ENCODE peak calls at places on chromosomes 6 and 20, in seven cellular contexts. L, G, X, F, Q, E and B are unnamed samples.

GRCh38 chr20:32444474-32445220 is 86.5 kb downstream of the ASXL1 start:
- DNase-seq in L (no peak), G (no peak), X (peak), F (no peak), Q (no peak), E (no peak), B (no peak)

GRCh38 chr20:45938727-45939438 is 4.4 kb downstream of the PCIF1 start:
- DNase-seq in L (no peak), G (no peak), X (no peak), F (no peak), Q (no peak), E (no peak), B (no peak)

GRCh38 chr6:3333263-3333662 is 74.5 kb downstream of the PSMG4 start:
- DNase-seq in L (no peak), G (no peak), X (no peak), F (no peak), Q (no peak), E (no peak), B (no peak)

GRCh38 chr20:61744691-61745396 is 320.8 kb downstream of the TAF4 start:
- DNase-seq in L (no peak), G (no peak), X (no peak), F (no peak), Q (no peak), E (no peak), B (peak)

GRCh38 chr20:57544838-57545564 is 15.9 kb upstream of the PCK1 start:
- DNase-seq in L (no peak), G (no peak), X (peak), F (no peak), Q (no peak), E (no peak), B (no peak)

GRCh38 chr20:44958276-44958675 is 1.9 kb downstream of the TOMM34 start:
- DNase-seq in L (no peak), G (no peak), X (no peak), F (no peak), Q (no peak), E (no peak), B (no peak)

GRCh38 chr6:71533939-71534379 is 245.3 kb downstream of the OGFRL1 start:
- DNase-seq in L (no peak), G (no peak), X (no peak), F (no peak), Q (no peak), E (no peak), B (peak)

GRCh38 chr6:134740473-134741192 is 209.3 kb downstream of the ALDH8A1 start:
- DNase-seq in L (no peak), G (no peak), X (no peak), F (no peak), Q (no peak), E (no peak), B (peak)

GRCh38 chr6:37083243-37084138 is 78.0 kb downstream of the FGD2 start:
- DNase-seq in L (no peak), G (no peak), X (no peak), F (peak), Q (no peak), E (no peak), B (peak)

GRCh38 chr6:143098054-143098673 is 37.5 kb downstream of the AIG1 start:
- DNase-seq in L (no peak), G (no peak), X (no peak), F (no peak), Q (no peak), E (no peak), B (no peak)

GRCh38 chr6:133099573-133099972 is 141.6 kb upstream of the EYA4 start:
- DNase-seq in L (peak), G (no peak), X (no peak), F (no peak), Q (no peak), E (no peak), B (peak)